ENCODE peak calls at places on chromosomes 1 and 21, in ten cellular contexts. J is neural progenitor cell, K is breast epithelium, T is IMR-90, O is left ventricle myocardium inferior, X is esophagus muscularis mucosa, C is heart left ventricle, A is uterus, I is psoas muscle, L is tibial artery. N is an unnamed sample. For H3K27me3 and H3K9me3, the result is how much of the 10 kb centered on the place peaks cover.

GRCh38 chr1:1325288-1326074 is 879 bp downstream of the CPTP start:
- DNase-seq in X (no peak), I (no peak), O (peak), K (peak), A (no peak), T (no peak), J (no peak), L (no peak), C (no peak), N (no peak)

GRCh38 chr1:4801192-4801924 is 146.9 kb downstream of the AJAP1 start:
- DNase-seq in O (peak), A (peak), J (no peak), C (peak), T (no peak), K (no peak), X (no peak), L (no peak), I (peak), N (peak)

GRCh38 chr1:111214086-111214801 is 13.3 kb upstream of the CHI3L2 start:
- DNase-seq in J (no peak), O (no peak), A (no peak), X (no peak), T (peak), L (no peak), K (no peak), C (no peak), I (no peak), N (no peak)

GRCh38 chr1:166488327-166488726 is 321.5 kb upstream of the FAM78B start:
- DNase-seq in I (no peak), K (no peak), L (no peak), O (no peak), T (no peak), X (no peak), A (no peak), C (no peak), J (no peak), N (no peak)

GRCh38 chr1:163737261-163737660 is 415.5 kb downstream of the NUF2 start:
- DNase-seq in I (no peak), O (no peak), L (no peak), T (no peak), C (no peak), X (no peak), J (no peak), A (no peak), K (no peak), N (no peak)

GRCh38 chr21:45280969-45281368 is 6.7 kb downstream of the POFUT2 start:
- DNase-seq in A (no peak), I (no peak), J (no peak), X (no peak), T (no peak), C (no peak), O (no peak), L (peak), K (peak), N (no peak)

GRCh38 chr1:34786521-34787325 is 5.7 kb downstream of the GJB3 start:
- DNase-seq in T (peak), A (peak), X (no peak), L (peak), I (peak), C (peak), J (peak), O (peak), K (peak), N (peak)

GRCh38 chr1:1940123-1940425 is 21.0 kb upstream of the TMEM52 start:
- DNase-seq in K (no peak), I (no peak), J (no peak), A (no peak), C (peak), O (no peak), L (no peak), T (no peak), X (no peak), N (no peak)

GRCh38 chr1:227947425-227947677 is 381 bp downstream of the WNT9A start:
- DNase-seq in O (no peak), L (no peak), K (peak), J (no peak), I (no peak), A (no peak), C (no peak), T (no peak), X (no peak), N (no peak)

GRCh38 chr1:50333595-50333974 is 89.7 kb downstream of the DMRTA2 start:
- DNase-seq in J (peak), I (peak), L (no peak), C (peak), K (no peak), T (peak), O (peak), X (no peak), A (peak), N (peak)

GRCh38 chr21:26127918-26128317 is 42.7 kb downstream of the APP start:
- DNase-seq in A (no peak), C (no peak), L (peak), T (peak), I (no peak), J (no peak), O (no peak), X (no peak), K (no peak), N (peak)

GRCh38 chr1:9473032-9473792 is 66.1 kb upstream of the SLC25A33 start:
- DNase-seq in O (peak), X (no peak), K (peak), I (peak), A (peak), L (peak), C (peak), T (peak), J (no peak), N (peak)

GRCh38 chr1:245166471-245166885 is 11.7 kb downstream of the KIF26B start:
- DNase-seq in J (no peak), I (no peak), A (no peak), X (no peak), O (no peak), K (no peak), C (no peak), T (peak), L (no peak), N (no peak)

GRCh38 chr1:154474802-154475201 is 27.2 kb upstream of the TDRD10 start:
- DNase-seq in X (no peak), L (peak), T (peak), O (no peak), I (no peak), J (no peak), A (no peak), K (no peak), C (no peak), N (peak)

GRCh38 chr1:228099331-228099732 is 3.8 kb downstream of the C1orf35 start:
- DNase-seq in A (no peak), J (no peak), K (no peak), I (peak), T (no peak), L (no peak), C (no peak), X (no peak), O (no peak), N (no peak)

GRCh38 chr1:33641099-33641830 is 168.8 kb downstream of the ZSCAN20 start:
- DNase-seq in X (no peak), A (no peak), T (peak), K (no peak), I (no peak), L (no peak), O (no peak), J (peak), C (no peak), N (peak)

GRCh38 chr1:75985827-75986226 is 53.6 kb upstream of the ASB17 start:
- DNase-seq in O (no peak), A (no peak), K (no peak), X (no peak), I (no peak), T (peak), J (no peak), L (no peak), C (no peak), N (no peak)

GRCh38 chr1:14742181-14742980 is 143.9 kb downstream of the KAZN start:
- DNase-seq in O (no peak), C (no peak), A (no peak), L (no peak), T (peak), I (no peak), J (no peak), X (no peak), K (no peak), N (peak)

GRCh38 chr1:49351744-49352143 is 575.1 kb upstream of the BEND5 start:
- DNase-seq in C (no peak), L (no peak), K (no peak), A (no peak), O (no peak), I (no peak), J (no peak), T (no peak), X (no peak), N (peak)

GRCh38 chr1:111513410-111514020 is 10.1 kb upstream of the ADORA3 start:
- DNase-seq in A (no peak), O (peak), T (no peak), L (no peak), C (no peak), X (no peak), K (no peak), I (no peak), J (no peak), N (no peak)

GRCh38 chr1:16175610-16176553 is 20.0 kb upstream of the EPHA2 start:
- DNase-seq in I (peak), T (peak), C (peak), L (peak), X (no peak), K (peak), A (peak), J (peak), O (peak), N (peak)

GRCh38 chr1:153626929-153627796 is at the start of gene S100A13:
- DNase-seq in X (peak), I (peak), J (peak), L (peak), K (peak), A (peak), O (peak), T (peak), C (peak), N (peak)

GRCh38 chr1:220300442-220301121 is 28.3 kb upstream of the RAB3GAP2 start:
- DNase-seq in C (peak), O (peak), J (peak), L (peak), A (peak), I (peak), T (peak), K (peak), X (no peak), N (peak)

GRCh38 chr1:152034324-152034653 is 2.5 kb downstream of the S100A11 start:
- DNase-seq in K (no peak), I (no peak), T (no peak), A (no peak), X (no peak), C (no peak), L (no peak), O (no peak), J (no peak), N (no peak)

DNA sequence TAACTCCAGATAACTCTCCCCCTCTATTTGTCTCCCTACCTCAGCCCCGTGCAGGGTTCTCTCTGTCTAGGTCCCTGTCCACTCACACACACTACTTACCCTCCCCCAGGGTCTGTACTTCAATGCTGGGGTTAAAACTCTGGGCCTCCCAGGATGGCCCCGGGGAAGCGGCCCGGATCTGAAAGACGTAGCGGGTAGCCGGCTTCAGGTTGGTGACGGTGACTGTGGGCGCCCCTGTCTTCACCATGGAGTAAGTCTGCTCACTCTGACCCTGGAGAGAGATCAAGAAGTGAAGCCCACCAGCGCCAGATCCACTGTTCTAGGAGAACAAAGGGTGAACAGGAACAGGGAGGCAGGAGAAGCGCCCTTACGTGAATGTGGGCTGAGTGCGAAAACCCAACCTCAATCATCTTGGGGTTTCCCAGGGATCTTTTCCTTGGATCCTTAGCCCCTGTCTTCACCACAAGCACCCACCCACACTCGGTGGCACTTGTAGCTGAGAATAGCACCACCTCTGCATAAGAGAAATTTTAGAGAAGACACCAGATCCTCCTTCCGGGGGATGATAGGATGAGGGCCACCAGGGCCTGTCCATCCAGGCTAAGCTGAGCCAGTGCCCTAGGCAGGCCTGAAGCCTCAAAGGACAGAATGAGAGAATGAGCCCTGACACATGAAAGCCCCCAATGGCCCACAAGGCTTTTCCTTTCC is 33.5 kb downstream of the EPHA10 start:
- DNase-seq in K (no peak), L (no peak), X (no peak), O (no peak), A (no peak), I (no peak), T (no peak), J (no peak), C (no peak), N (no peak)
- H3K27me3 ChIP-seq in K (under half), L (under half), X (under half), O (half or more), A (under half), I (under half), T (under half), J (half or more), C (half or more), N (under half)

GRCh38 chr1:246989901-246990300 is 18.0 kb downstream of the ZNF695 start:
- DNase-seq in X (no peak), A (no peak), I (no peak), K (no peak), C (no peak), O (no peak), T (no peak), J (no peak), L (no peak), N (no peak)
- H3K9me3 ChIP-seq in X (under half), A (under half), I (half or more), K (half or more), C (half or more), O (half or more), T (under half), J (half or more), L (under half), N (half or more)

DNA sequence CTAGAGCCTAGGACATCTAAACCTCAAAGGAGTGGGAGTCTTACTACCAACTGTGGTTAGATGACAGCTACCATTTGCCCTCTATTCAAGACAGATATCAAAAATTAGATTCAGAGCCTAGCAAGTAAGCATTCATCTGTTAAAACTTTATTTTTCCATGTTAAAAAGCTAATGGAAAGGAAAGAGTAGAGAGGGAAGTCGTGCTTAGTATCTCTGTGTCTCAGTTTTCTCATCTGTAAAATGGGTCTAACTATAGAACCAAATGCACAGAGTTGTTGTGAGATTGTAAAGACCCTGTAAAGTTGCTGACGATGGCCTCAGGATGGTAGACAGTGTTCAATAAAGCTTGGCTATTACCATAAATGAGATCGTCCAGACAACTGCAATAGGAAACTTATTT is 428.5 kb upstream of the RUNX1 start:
- DNase-seq in J (no peak), T (no peak), C (no peak), O (no peak), X (no peak), K (no peak), I (no peak), A (no peak), L (no peak), N (no peak)
- H3K4me3 ChIP-seq in J (no peak), T (no peak), C (no peak), O (no peak), X (no peak), K (no peak), I (no peak), A (no peak), L (no peak), N (no peak)

GRCh38 chr1:83773059-83773458 is 225.9 kb downstream of the TTLL7 start:
- DNase-seq in T (no peak), X (no peak), A (no peak), C (no peak), J (no peak), K (no peak), O (no peak), I (no peak), L (no peak), N (no peak)
- H3K27me3 ChIP-seq in T (under half), X (under half), A (under half), C (under half), J (under half), K (under half), O (under half), I (under half), L (under half), N (under half)

GRCh38 chr1:116095027-116095426 is 16.2 kb upstream of the MAB21L3 start:
- DNase-seq in J (no peak), A (no peak), L (no peak), I (no peak), T (no peak), K (no peak), O (no peak), C (no peak), X (no peak), N (no peak)

GRCh38 chr1:116092752-116093489 is 18.3 kb upstream of the MAB21L3 start:
- DNase-seq in L (no peak), J (no peak), K (no peak), T (no peak), I (no peak), A (no peak), O (no peak), X (no peak), C (no peak), N (no peak)

GRCh38 chr1:116096013-116096618 is 15.1 kb upstream of the MAB21L3 start:
- DNase-seq in A (no peak), K (no peak), O (no peak), I (no peak), L (no peak), C (no peak), T (no peak), X (no peak), J (no peak), N (no peak)

GRCh38 chr1:116099379-116099778 is 11.8 kb upstream of the MAB21L3 start:
- DNase-seq in X (no peak), K (no peak), I (no peak), C (no peak), A (no peak), O (no peak), J (no peak), L (no peak), T (no peak), N (no peak)

DNA sequence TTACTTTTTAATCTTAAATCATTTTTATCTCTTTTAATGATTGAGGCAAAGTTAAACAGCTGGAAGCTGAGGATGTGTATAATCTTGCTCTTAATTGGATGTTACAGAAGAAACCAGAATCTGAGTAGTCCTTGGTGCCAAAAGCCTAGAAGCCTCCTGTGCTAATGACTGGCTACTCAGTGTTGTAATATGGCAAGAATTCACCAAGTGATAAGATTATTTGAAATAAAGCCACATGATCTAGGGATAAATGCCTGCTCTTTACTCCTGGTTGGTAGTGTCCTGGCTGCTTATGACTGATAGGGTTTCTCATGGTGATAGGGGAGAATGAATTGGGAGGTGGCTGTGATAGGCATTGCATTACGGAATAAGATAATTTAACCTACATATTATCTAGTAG is 13.6 kb upstream of the MAB21L3 start:
- DNase-seq in I (no peak), A (no peak), L (no peak), K (no peak), X (no peak), J (no peak), O (no peak), C (no peak), T (no peak), N (no peak)
- H3K9me3 ChIP-seq in I (under half), A (under half), L (under half), K (under half), X (under half), J (under half), O (under half), C (under half), T (under half), N (under half)

DNA sequence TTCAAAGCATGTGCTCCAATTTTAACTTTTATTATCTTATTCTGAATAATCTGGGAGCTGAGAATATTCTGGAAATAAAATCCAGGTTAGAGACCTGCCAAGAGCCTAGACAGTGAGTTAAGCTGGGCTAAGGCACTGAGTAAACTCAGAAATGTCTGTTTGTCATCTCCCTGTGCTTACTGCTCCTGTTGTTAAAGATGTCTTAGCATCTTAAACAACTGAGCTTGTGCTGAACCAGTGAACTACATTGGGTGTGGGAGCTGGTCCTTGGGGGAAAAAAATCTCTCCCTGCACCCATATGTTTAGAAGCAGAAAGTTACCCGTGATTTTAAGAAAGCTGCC is 25.0 kb upstream of the AHCYL1 start:
- DNase-seq in O (no peak), L (no peak), C (no peak), A (no peak), K (no peak), T (no peak), X (no peak), I (no peak), J (no peak), N (no peak)
- H3K4me3 ChIP-seq in O (no peak), L (no peak), C (no peak), A (no peak), K (no peak), T (no peak), X (no peak), I (no peak), J (peak), N (no peak)

DNA sequence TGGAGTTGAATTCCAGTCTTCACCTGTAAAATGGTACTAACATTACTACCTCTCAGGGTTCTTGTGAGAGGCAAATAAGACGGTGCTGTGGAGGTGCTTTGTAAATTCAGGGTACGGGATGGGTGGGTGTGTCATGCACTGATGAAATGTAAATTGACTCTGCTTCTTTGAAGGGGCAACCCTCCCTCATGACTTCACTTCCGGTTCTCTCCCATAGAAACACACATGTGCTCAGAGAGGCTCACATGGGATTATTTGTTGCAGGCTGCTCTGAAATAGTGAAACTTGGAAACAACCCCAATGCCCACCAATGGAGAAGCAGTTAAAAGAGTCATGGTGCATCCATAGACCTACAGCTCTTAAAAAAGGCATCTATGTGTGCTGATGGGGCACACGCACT is 44.9 kb upstream of the SCMH1 start:
- DNase-seq in T (no peak), I (no peak), O (no peak), L (no peak), K (no peak), C (no peak), A (no peak), X (no peak), J (no peak), N (no peak)
- H3K27me3 ChIP-seq in T (half or more), I (under half), O (half or more), L (under half), K (under half), C (under half), A (under half), X (under half), J (under half), N (under half)

N was measured in MG63.